ENCODE peak calls at places on chromosomes 12 and 14, in seven cellular contexts. L, T, X, Z, B, M and G are unnamed samples.

GRCh38 chr12:25495336-25496097 is 57.6 kb downstream of the LMNTD1 start:
- DNase-seq in L (peak; percentile 63), T (no peak), X (no peak), Z (no peak), B (no peak), M (no peak), G (peak; percentile 79)

GRCh38 chr12:4196805-4197420 is 76.6 kb upstream of the CCND2 start:
- DNase-seq in L (no peak), T (no peak), X (no peak), Z (no peak), B (no peak), M (no peak), G (no peak)

GRCh38 chr12:53750812-53751335 is 905 bp downstream of the CISTR start:
- DNase-seq in L (no peak), T (peak; percentile 66), X (peak; percentile 59), Z (no peak), B (peak; percentile 53), M (no peak), G (no peak)

GRCh38 chr14:74932401-74932901 is 9.4 kb upstream of the RPS6KL1 start:
- DNase-seq in L (no peak), T (peak; percentile 64), X (no peak), Z (no peak), B (no peak), M (no peak), G (peak; percentile 66)

GRCh38 chr12:70365648-70366518 is at the start of gene KCNMB4:
- DNase-seq in L (peak; percentile 69), T (peak; percentile 77), X (peak; percentile 93), Z (peak; percentile 84), B (peak; percentile 67), M (peak; percentile 95), G (peak; percentile 88)

GRCh38 chr12:95970905-95971304 is 25.2 kb downstream of the HAL start:
- DNase-seq in L (no peak), T (no peak), X (no peak), Z (no peak), B (no peak), M (peak; percentile 60), G (peak; percentile 31)

GRCh38 chr12:82099216-82099615 is 259.0 kb downstream of the CCDC59 start:
- DNase-seq in L (no peak), T (no peak), X (no peak), Z (no peak), B (no peak), M (no peak), G (no peak)

GRCh38 chr14:86574778-86575129 is 1044.8 kb downstream of the FLRT2 start:
- DNase-seq in L (no peak), T (no peak), X (no peak), Z (no peak), B (no peak), M (no peak), G (no peak)

GRCh38 chr14:101475468-101476257 is 85.6 kb upstream of the DIO3 start:
- DNase-seq in L (no peak), T (peak; percentile 69), X (no peak), Z (no peak), B (peak; percentile 75), M (no peak), G (peak; percentile 98)

GRCh38 chr12:9039397-9039977 is 50.1 kb downstream of the KLRG1 start:
- DNase-seq in L (no peak), T (no peak), X (peak; percentile 58), Z (no peak), B (no peak), M (peak; percentile 83), G (peak; percentile 82)

GRCh38 chr14:68309631-68310030 is 483.2 kb downstream of the ZFP36L1 start:
- DNase-seq in L (no peak), T (no peak), X (no peak), Z (no peak), B (no peak), M (no peak), G (peak; percentile 5)

GRCh38 chr14:50001999-50002925 is 109.4 kb downstream of the ARF6 start:
- DNase-seq in L (no peak), T (no peak), X (peak; percentile 52), Z (no peak), B (no peak), M (no peak), G (peak; percentile 93)

GRCh38 chr12:77841467-77842054 is 10.9 kb downstream of the NAV3 start:
- DNase-seq in L (no peak), T (no peak), X (no peak), Z (no peak), B (no peak), M (no peak), G (no peak)

GRCh38 chr12:109771746-109772621 is 58.4 kb downstream of the FAM222A start:
- DNase-seq in L (peak; percentile 17), T (peak; percentile 51), X (no peak), Z (no peak), B (no peak), M (no peak), G (peak; percentile 88)

GRCh38 chr14:38481939-38482678 is 226.2 kb upstream of the CLEC14A start:
- DNase-seq in L (no peak), T (no peak), X (no peak), Z (no peak), B (no peak), M (no peak), G (no peak)

GRCh38 chr14:104665663-104666522 is 23.5 kb upstream of the INF2 start:
- DNase-seq in L (peak; percentile 90), T (peak; percentile 79), X (peak; percentile 80), Z (no peak), B (no peak), M (peak; percentile 75), G (peak; percentile 86)

GRCh38 chr12:28497889-28498411 is 307.7 kb downstream of the CCDC91 start:
- DNase-seq in L (no peak), T (no peak), X (no peak), Z (no peak), B (no peak), M (no peak), G (peak; percentile 4)

GRCh38 chr14:106460916-106461315 is 934.5 kb downstream of the TMEM121 start:
- DNase-seq in L (no peak), T (no peak), X (no peak), Z (no peak), B (no peak), M (no peak), G (peak; percentile 10)

GRCh38 chr12:98002887-98003493 is 512.4 kb upstream of the TMPO start:
- DNase-seq in L (peak; percentile 54), T (peak; percentile 62), X (no peak), Z (peak; percentile 61), B (no peak), M (peak; percentile 60), G (no peak)